ENCODE peak calls at places on chromosomes 16 and 17, in six cellular contexts. T is H1, A is WTC11, L is HepG2, J is GM23338, D is GM12878. H is an unnamed sample.

GRCh38 chr16:22887445-22887844 is 73.5 kb downstream of the HS3ST2 start:
- DNase-seq in A (no peak), D (no peak), J (no peak), T (no peak), L (no peak), H (no peak)

GRCh38 chr17:32859857-32860525 is 16.9 kb downstream of the MYO1D start:
- DNase-seq in T (no peak), L (no peak), J (no peak), D (no peak), A (no peak), H (peak; percentile 50)

GRCh38 chr17:15926039-15926740 is 18.7 kb upstream of the ADORA2B start:
- DNase-seq in D (no peak), J (no peak), L (no peak), A (no peak), T (no peak), H (no peak)

GRCh38 chr16:88857728-88858339 is 907 bp downstream of the TRAPPC2L start:
- DNase-seq in D (no peak), J (peak; percentile 80), A (peak; percentile 72), L (peak; percentile 75), T (peak; percentile 27), H (peak; percentile 80)

GRCh38 chr17:3385869-3386816 is at the start of gene OR3A2:
- DNase-seq in D (no peak), A (peak; percentile 49), J (peak; percentile 69), T (no peak), L (no peak), H (no peak)

GRCh38 chr17:66184392-66184791 is 7.5 kb downstream of the CEP112 start:
- DNase-seq in J (no peak), T (no peak), L (no peak), A (no peak), D (no peak), H (no peak)

GRCh38 chr17:6435968-6436367 is 1.0 kb upstream of the AIPL1 start:
- DNase-seq in D (no peak), A (peak; percentile 79), L (peak; percentile 34), J (peak; percentile 92), T (no peak), H (peak; percentile 70)

GRCh38 chr17:45848868-45849535 is 4.3 kb downstream of the SPPL2C start:
- DNase-seq in T (no peak), L (no peak), J (no peak), D (no peak), A (no peak), H (no peak)

GRCh38 chr16:88956546-88957455 is 20.2 kb downstream of the CBFA2T3 start:
- DNase-seq in A (no peak), L (no peak), J (no peak), D (no peak), T (no peak), H (no peak)

GRCh38 chr17:16882243-16882925 is 89.5 kb downstream of the TNFRSF13B start:
- DNase-seq in J (no peak), D (no peak), A (no peak), T (no peak), L (no peak), H (no peak)

GRCh38 chr16:19432429-19432828 is 14.7 kb downstream of the TMC5 start:
- DNase-seq in D (no peak), L (peak; percentile 71), A (no peak), T (no peak), J (peak; percentile 51), H (no peak)

GRCh38 chr17:47615766-47616424 is 33.8 kb upstream of the KPNB1 start:
- DNase-seq in T (no peak), J (peak; percentile 77), D (peak; percentile 16), L (peak; percentile 52), A (no peak), H (peak; percentile 27)

GRCh38 chr17:34720760-34721159 is 141.4 kb downstream of the TMEM132E start:
- DNase-seq in T (no peak), J (no peak), L (no peak), A (no peak), D (no peak), H (no peak)

GRCh38 chr16:59997706-59998105 is 1263.6 kb upstream of the GOT2 start:
- DNase-seq in D (no peak), L (no peak), A (no peak), T (no peak), J (no peak), H (no peak)

GRCh38 chr16:59991171-59991570 is 1257.1 kb upstream of the GOT2 start:
- DNase-seq in A (no peak), L (no peak), D (no peak), T (no peak), J (no peak), H (no peak)

GRCh38 chr16:59988591-59988990 is 1254.5 kb upstream of the GOT2 start:
- DNase-seq in T (no peak), J (no peak), L (no peak), A (no peak), D (no peak), H (no peak)

GRCh38 chr16:59993101-59993500 is 1259.0 kb upstream of the GOT2 start:
- DNase-seq in L (peak; percentile 18), T (no peak), D (no peak), A (no peak), J (no peak), H (no peak)
- TF ChIP-seq CREB1 in L (no peak), T (no peak), D (no peak), A (no peak), J (no peak), H (no peak)

DNA sequence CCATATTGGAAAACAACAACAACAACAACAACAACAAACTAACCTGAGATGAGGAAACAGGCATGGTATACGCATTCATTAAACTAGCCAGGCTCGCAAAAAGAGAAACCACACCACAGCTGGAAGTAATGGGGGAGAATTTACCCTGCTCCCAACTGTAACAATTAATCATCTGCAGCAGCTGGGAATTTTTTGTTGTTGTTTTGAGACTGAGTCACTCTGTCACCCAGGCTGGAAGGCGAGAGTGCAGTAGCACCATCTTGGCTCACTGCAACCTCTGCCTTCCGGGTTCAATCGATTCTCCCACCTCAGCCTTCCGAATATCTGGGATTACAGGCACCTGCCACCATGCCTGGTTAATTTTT is 16.3 kb downstream of the PRPSAP1 start:
- DNase-seq in A (no peak), T (no peak), D (no peak), L (no peak), J (no peak), H (no peak)
- TF ChIP-seq CREB1 in A (no peak), T (no peak), D (no peak), L (no peak), J (no peak), H (no peak)

GRCh38 chr17:38558751-38559024 is 47.1 kb downstream of the SRCIN1 start:
- DNase-seq in L (no peak), J (peak; percentile 42), D (no peak), A (no peak), T (no peak), H (no peak)
- TF ChIP-seq CREB1 in L (no peak), J (no peak), D (no peak), A (no peak), T (no peak), H (no peak)

GRCh38 chr16:5906351-5906750 is 808.8 kb upstream of the EEF2KMT start:
- DNase-seq in A (no peak), J (no peak), T (no peak), L (no peak), D (no peak), H (no peak)

GRCh38 chr16:5903797-5904196 is 806.2 kb upstream of the EEF2KMT start:
- DNase-seq in J (no peak), L (no peak), T (no peak), A (no peak), D (no peak), H (no peak)

GRCh38 chr16:5903153-5903552 is 805.6 kb upstream of the EEF2KMT start:
- DNase-seq in L (no peak), A (no peak), T (no peak), J (no peak), D (no peak), H (no peak)

GRCh38 chr16:5907544-5907943 is 809.9 kb upstream of the EEF2KMT start:
- DNase-seq in L (no peak), D (no peak), A (no peak), J (no peak), T (no peak), H (no peak)

DNA sequence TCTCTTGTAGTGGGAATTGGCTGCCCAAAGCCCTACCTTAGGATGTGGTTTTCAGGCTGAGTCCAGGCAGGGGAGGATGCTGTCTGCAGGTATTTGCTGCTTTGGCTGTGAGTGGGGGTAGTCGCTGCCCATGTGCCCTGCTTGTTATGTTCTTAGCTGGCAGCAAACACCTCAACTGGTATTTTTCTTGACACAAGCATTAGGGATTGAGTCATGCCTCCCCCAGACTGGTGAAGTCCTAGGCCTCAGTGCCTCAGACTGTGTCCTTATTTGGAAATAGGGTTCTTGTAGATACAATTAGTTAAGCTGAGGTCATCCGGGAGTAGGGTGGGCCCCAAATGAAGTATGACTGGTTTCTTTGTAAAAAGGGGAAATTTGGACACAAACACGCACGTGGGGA is 808.3 kb upstream of the EEF2KMT start:
- DNase-seq in L (no peak), A (no peak), D (no peak), T (no peak), J (no peak), H (no peak)
- TF ChIP-seq CREB1 in L (no peak), A (no peak), D (no peak), T (no peak), J (no peak), H (no peak)

GRCh38 chr17:57806083-57806830 is 43.6 kb downstream of the MRPS23 start:
- DNase-seq in D (no peak), J (no peak), T (no peak), A (no peak), L (no peak), H (no peak)

GRCh38 chr17:57803026-57803425 is 46.8 kb downstream of the MRPS23 start:
- DNase-seq in T (no peak), A (no peak), J (peak; percentile 37), L (no peak), D (no peak), H (no peak)

DNA sequence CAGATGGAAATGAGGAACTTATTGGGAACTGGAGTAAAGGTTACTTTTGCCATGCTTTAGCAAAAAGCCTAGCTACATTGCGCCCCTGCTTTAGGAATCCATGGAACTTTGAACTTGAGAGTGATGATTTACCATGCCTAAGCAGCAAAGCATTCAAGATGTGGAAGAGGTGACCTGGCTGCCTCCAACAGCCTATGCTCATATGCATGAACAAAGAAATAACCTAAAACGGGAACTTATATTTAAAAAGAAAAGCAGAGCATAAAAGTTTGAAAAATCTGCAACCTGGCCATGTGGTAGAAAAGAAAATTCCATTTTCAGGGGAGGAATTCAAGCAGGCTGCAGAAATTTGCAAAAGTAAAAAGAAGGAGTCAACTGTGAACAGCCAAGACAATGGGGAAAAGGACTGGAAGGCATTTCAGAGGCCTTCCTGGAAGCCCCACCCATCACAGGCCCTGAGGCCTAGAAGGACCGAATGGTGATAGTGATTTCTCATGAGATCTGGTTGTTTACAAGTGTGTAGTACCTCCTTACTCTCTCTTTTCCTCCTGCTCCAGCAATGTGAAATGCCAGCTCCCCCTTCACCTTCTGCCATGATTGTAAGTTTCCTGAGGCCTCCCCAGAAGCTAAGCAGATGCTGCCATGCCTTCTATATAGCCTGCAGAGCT is 48.7 kb downstream of the MRPS23 start:
- DNase-seq in T (no peak), L (no peak), A (no peak), J (no peak), D (no peak), H (no peak)
- TF ChIP-seq CREB1 in T (no peak), L (no peak), A (no peak), J (no peak), D (no peak), H (no peak)

H was measured in K562.